ENCODE peak calls at places on chromosomes 2 and 18, in five cellular contexts. V, L, Q, C and I are unnamed samples.

GRCh38 chr2:1162768-1163584 is 212.3 kb downstream of the SNTG2 start:
- DNase-seq in V (no peak), L (no peak), Q (no peak), C (peak; percentile 42), I (no peak)

GRCh38 chr2:9194352-9194751 is 12.3 kb upstream of the ASAP2 start:
- DNase-seq in C (no peak), L (no peak), V (no peak), Q (no peak), I (no peak)

GRCh38 chr2:239644016-239644415 is 243.2 kb upstream of the HDAC4 start:
- DNase-seq in V (no peak), Q (no peak), C (no peak), L (no peak), I (peak; percentile 50)

GRCh38 chr2:46469116-46469515 is 10.2 kb upstream of the TMEM247 start:
- DNase-seq in C (no peak), L (no peak), V (no peak), Q (no peak), I (no peak)

GRCh38 chr2:69964353-69964831 is 3.0 kb upstream of the ASPRV1 start:
- DNase-seq in C (no peak), Q (peak; percentile 66), L (no peak), V (no peak), I (no peak)

GRCh38 chr2:160912276-160912675 is 248.0 kb upstream of the TANK start:
- DNase-seq in Q (no peak), L (no peak), V (no peak), C (no peak), I (no peak)

GRCh38 chr2:41806286-41806685 is 241.5 kb upstream of the PKDCC start:
- DNase-seq in Q (no peak), V (no peak), C (no peak), L (no peak), I (no peak)

GRCh38 chr18:5890606-5891360 is 4.5 kb downstream of the TMEM200C start:
- DNase-seq in Q (peak; percentile 34), V (no peak), L (peak; percentile 66), C (peak; percentile 35), I (peak; percentile 84)

GRCh38 chr2:97999536-97999935 is 3.8 kb upstream of the TMEM131 start:
- DNase-seq in C (no peak), V (no peak), L (no peak), Q (no peak), I (no peak)

GRCh38 chr2:99485411-99485810 is 4.4 kb downstream of the REV1 start:
- DNase-seq in C (no peak), L (peak; percentile 26), Q (no peak), V (no peak), I (no peak)

GRCh38 chr2:217834744-217835513 is 167.9 kb downstream of the TNS1 start:
- DNase-seq in V (no peak), L (no peak), Q (no peak), C (no peak), I (no peak)

GRCh38 chr2:45946023-45946422 is 294.5 kb downstream of the PRKCE start:
- DNase-seq in Q (peak; percentile 78), L (no peak), V (no peak), C (no peak), I (no peak)

GRCh38 chr2:209663149-209663548 is 108.5 kb upstream of the UNC80 start:
- DNase-seq in V (no peak), Q (no peak), L (peak; percentile 24), C (no peak), I (peak; percentile 14)

GRCh38 chr2:233118601-233119000 is 58.5 kb downstream of the INPP5D start:
- DNase-seq in C (no peak), V (no peak), L (no peak), Q (no peak), I (no peak)

GRCh38 chr2:143847257-143847656 is 672.7 kb downstream of the ZEB2 start:
- DNase-seq in C (no peak), Q (no peak), V (no peak), L (no peak), I (no peak)

GRCh38 chr2:234147335-234147861 is 96.9 kb downstream of the SPP2 start:
- DNase-seq in V (no peak), Q (no peak), L (no peak), C (no peak), I (no peak)

GRCh38 chr18:70322928-70323327 is 34.1 kb downstream of the SOCS6 start:
- DNase-seq in C (no peak), L (no peak), Q (no peak), V (no peak), I (peak; percentile 31)

GRCh38 chr18:47883771-47884413 is 46.6 kb downstream of the SMAD2 start:
- DNase-seq in C (peak; percentile 8), L (no peak), V (no peak), Q (no peak), I (no peak)

GRCh38 chr2:37619230-37619956 is 52.0 kb downstream of the CDC42EP3 start:
- DNase-seq in V (no peak), L (no peak), C (no peak), Q (no peak), I (no peak)

GRCh38 chr2:42324949-42325348 is 36.1 kb downstream of the COX7A2L start:
- DNase-seq in V (no peak), L (no peak), C (no peak), Q (no peak), I (no peak)

GRCh38 chr2:36785179-36785795 is 88.8 kb downstream of the VIT start:
- DNase-seq in C (peak; percentile 55), Q (peak; percentile 69), L (peak; percentile 97), V (peak; percentile 29), I (peak; percentile 69)

GRCh38 chr2:119255760-119256573 is 32.3 kb downstream of the STEAP3 start:
- DNase-seq in L (peak; percentile 49), V (peak; percentile 80), Q (no peak), C (no peak), I (peak; percentile 37)